ENCODE peak calls at places on chromosomes 12 and 14, in five cellular contexts. One of them, this sample, is unnamed.

GRCh38 chr14:34231626-34232025 is 230.4 kb downstream of the SPTSSA start:
- DNase-seq in NCI-H748 treated with DMSO at 0.1 percent for 48 hours: no peak
- DNase-seq in HEK293T: no peak
- DNase-seq in fibroblast of mammary gland: no peak
- DNase-seq in kidney glomerular epithelial cell: no peak
- DNase-seq in this sample: no peak

GRCh38 chr12:109592905-109593272 is 19.3 kb downstream of the MVK start:
- DNase-seq in NCI-H748 treated with DMSO at 0.1 percent for 48 hours: no peak
- DNase-seq in HEK293T: no peak
- DNase-seq in fibroblast of mammary gland: no peak
- DNase-seq in kidney glomerular epithelial cell: no peak
- DNase-seq in this sample: no peak

GRCh38 chr12:53674977-53675700 is 744 bp downstream of the ATP5MC2 start:
- DNase-seq in NCI-H748 treated with DMSO at 0.1 percent for 48 hours: no peak
- DNase-seq in HEK293T: no peak
- DNase-seq in fibroblast of mammary gland: peak; percentile 43
- DNase-seq in kidney glomerular epithelial cell: no peak
- DNase-seq in this sample: no peak

GRCh38 chr12:58654021-58654420 is 266.3 kb downstream of the LRIG3 start:
- DNase-seq in NCI-H748 treated with DMSO at 0.1 percent for 48 hours: no peak
- DNase-seq in HEK293T: no peak
- DNase-seq in fibroblast of mammary gland: no peak
- DNase-seq in kidney glomerular epithelial cell: no peak
- DNase-seq in this sample: no peak

GRCh38 chr12:120254809-120255208 is 10.7 kb downstream of the PXN start:
- DNase-seq in NCI-H748 treated with DMSO at 0.1 percent for 48 hours: no peak
- DNase-seq in HEK293T: no peak
- DNase-seq in fibroblast of mammary gland: no peak
- DNase-seq in kidney glomerular epithelial cell: no peak
- DNase-seq in this sample: no peak

GRCh38 chr14:90661881-90662280 is 154.3 kb downstream of the TTC7B start:
- DNase-seq in NCI-H748 treated with DMSO at 0.1 percent for 48 hours: no peak
- DNase-seq in HEK293T: no peak
- DNase-seq in fibroblast of mammary gland: no peak
- DNase-seq in kidney glomerular epithelial cell: no peak
- DNase-seq in this sample: no peak

GRCh38 chr12:96889273-96889933 is 17.7 kb upstream of the NEDD1 start:
- DNase-seq in NCI-H748 treated with DMSO at 0.1 percent for 48 hours: no peak
- DNase-seq in HEK293T: no peak
- DNase-seq in fibroblast of mammary gland: peak; percentile 70
- DNase-seq in kidney glomerular epithelial cell: peak; percentile 83
- DNase-seq in this sample: peak; percentile 71

GRCh38 chr12:28328967-28329366 is 138.7 kb downstream of the CCDC91 start:
- DNase-seq in NCI-H748 treated with DMSO at 0.1 percent for 48 hours: no peak
- DNase-seq in HEK293T: no peak
- DNase-seq in fibroblast of mammary gland: no peak
- DNase-seq in kidney glomerular epithelial cell: no peak
- DNase-seq in this sample: no peak

GRCh38 chr12:4441355-4442330 is 4.0 kb downstream of the FGF6 start:
- DNase-seq in NCI-H748 treated with DMSO at 0.1 percent for 48 hours: peak; percentile 17
- DNase-seq in HEK293T: no peak
- DNase-seq in fibroblast of mammary gland: no peak
- DNase-seq in kidney glomerular epithelial cell: no peak
- DNase-seq in this sample: no peak

GRCh38 chr12:63919758-63920157 is 75.3 kb downstream of the SRGAP1 start:
- DNase-seq in NCI-H748 treated with DMSO at 0.1 percent for 48 hours: no peak
- DNase-seq in HEK293T: no peak
- DNase-seq in fibroblast of mammary gland: no peak
- DNase-seq in kidney glomerular epithelial cell: no peak
- DNase-seq in this sample: peak; percentile 52

GRCh38 chr12:56271031-56271430 is 4.3 kb downstream of the COQ10A start:
- DNase-seq in NCI-H748 treated with DMSO at 0.1 percent for 48 hours: no peak
- DNase-seq in HEK293T: peak; percentile 45
- DNase-seq in fibroblast of mammary gland: peak; percentile 48
- DNase-seq in kidney glomerular epithelial cell: no peak
- DNase-seq in this sample: peak; percentile 52

GRCh38 chr12:65891987-65892481 is 67.8 kb downstream of the HMGA2 start:
- DNase-seq in NCI-H748 treated with DMSO at 0.1 percent for 48 hours: no peak
- DNase-seq in HEK293T: no peak
- DNase-seq in fibroblast of mammary gland: peak; percentile 100
- DNase-seq in kidney glomerular epithelial cell: peak; percentile 97
- DNase-seq in this sample: peak; percentile 97

GRCh38 chr12:118271199-118271598 is 101.5 kb downstream of the TAOK3 start:
- DNase-seq in NCI-H748 treated with DMSO at 0.1 percent for 48 hours: no peak
- DNase-seq in HEK293T: no peak
- DNase-seq in fibroblast of mammary gland: no peak
- DNase-seq in kidney glomerular epithelial cell: no peak
- DNase-seq in this sample: no peak

GRCh38 chr12:13444076-13444475 is 247.6 kb downstream of the EMP1 start:
- DNase-seq in NCI-H748 treated with DMSO at 0.1 percent for 48 hours: no peak
- DNase-seq in HEK293T: no peak
- DNase-seq in fibroblast of mammary gland: no peak
- DNase-seq in kidney glomerular epithelial cell: no peak
- DNase-seq in this sample: no peak

GRCh38 chr12:80044694-80045046 is 54.7 kb upstream of the OTOGL start:
- DNase-seq in NCI-H748 treated with DMSO at 0.1 percent for 48 hours: no peak
- DNase-seq in HEK293T: no peak
- DNase-seq in fibroblast of mammary gland: peak; percentile 94
- DNase-seq in kidney glomerular epithelial cell: peak; percentile 80
- DNase-seq in this sample: peak; percentile 89

GRCh38 chr12:53170876-53171724 is 9.4 kb upstream of the ZNF740 start:
- DNase-seq in NCI-H748 treated with DMSO at 0.1 percent for 48 hours: no peak
- DNase-seq in HEK293T: no peak
- DNase-seq in fibroblast of mammary gland: no peak
- DNase-seq in kidney glomerular epithelial cell: no peak
- DNase-seq in this sample: peak; percentile 21

GRCh38 chr12:40224439-40225291 is at the start of gene LRRK2:
- DNase-seq in NCI-H748 treated with DMSO at 0.1 percent for 48 hours: no peak
- DNase-seq in HEK293T: peak; percentile 55
- DNase-seq in fibroblast of mammary gland: peak; percentile 67
- DNase-seq in kidney glomerular epithelial cell: peak; percentile 29
- DNase-seq in this sample: peak; percentile 78

GRCh38 chr14:56322531-56322930 is 204.3 kb downstream of the PELI2 start:
- DNase-seq in NCI-H748 treated with DMSO at 0.1 percent for 48 hours: no peak
- DNase-seq in HEK293T: no peak
- DNase-seq in fibroblast of mammary gland: no peak
- DNase-seq in kidney glomerular epithelial cell: no peak
- DNase-seq in this sample: no peak

GRCh38 chr14:55381561-55381960 is 30.1 kb downstream of the ATG14 start:
- DNase-seq in NCI-H748 treated with DMSO at 0.1 percent for 48 hours: no peak
- DNase-seq in HEK293T: no peak
- DNase-seq in fibroblast of mammary gland: no peak
- DNase-seq in kidney glomerular epithelial cell: no peak
- DNase-seq in this sample: no peak